ENCODE peak calls at places on chromosomes 6 and 20, in four cellular contexts. Q, A, D and U are unnamed samples.

GRCh38 chr6:97423190-97423589 is 140.2 kb upstream of the MMS22L start:
- ATAC-seq in Q (no peak), D (no peak), A (no peak), U (no peak)

GRCh38 chr6:133701633-133702331 is 187.1 kb upstream of the TCF21 start:
- ATAC-seq in Q (no peak), A (peak), D (no peak), U (no peak)

GRCh38 chr6:46128476-46128875 is 1.3 kb upstream of the ENPP4 start:
- ATAC-seq in Q (no peak), D (no peak), A (no peak), U (no peak)

GRCh38 chr20:1101533-1101932 is 16.9 kb upstream of the PSMF1 start:
- ATAC-seq in Q (no peak), D (no peak), A (no peak), U (no peak)

GRCh38 chr6:21836772-21837460 is 243.4 kb downstream of the SOX4 start:
- ATAC-seq in D (no peak), A (no peak), Q (no peak), U (no peak)

GRCh38 chr6:129818251-129818650 is 42.9 kb downstream of the TMEM244 start:
- ATAC-seq in D (no peak), Q (no peak), A (no peak), U (no peak)

GRCh38 chr6:126337323-126337722 is 2.6 kb upstream of the CENPW start:
- ATAC-seq in Q (no peak), D (no peak), A (no peak), U (peak)

GRCh38 chr6:46949662-46950280 is 28.0 kb upstream of the ADGRF5 start:
- ATAC-seq in A (peak), D (no peak), Q (no peak), U (peak)

GRCh38 chr20:17562804-17563305 is 7.0 kb upstream of the DSTN start:
- ATAC-seq in Q (no peak), A (peak), D (no peak), U (peak)

GRCh38 chr6:25660512-25660911 is 8.5 kb downstream of the SCGN start:
- ATAC-seq in D (peak), Q (peak), A (peak), U (no peak)

GRCh38 chr6:109255946-109256628 is 126.2 kb downstream of the CD164 start:
- ATAC-seq in Q (no peak), A (no peak), D (no peak), U (no peak)

GRCh38 chr6:73738367-73739028 is 42.5 kb downstream of the CD109 start:
- ATAC-seq in Q (no peak), A (no peak), D (no peak), U (no peak)

GRCh38 chr6:126477678-126478077 is 137.8 kb downstream of the CENPW start:
- ATAC-seq in Q (no peak), A (no peak), D (no peak), U (no peak)

GRCh38 chr6:44179072-44179536 is 20.5 kb downstream of the CAPN11 start:
- ATAC-seq in A (no peak), Q (no peak), D (peak), U (no peak)

DNA sequence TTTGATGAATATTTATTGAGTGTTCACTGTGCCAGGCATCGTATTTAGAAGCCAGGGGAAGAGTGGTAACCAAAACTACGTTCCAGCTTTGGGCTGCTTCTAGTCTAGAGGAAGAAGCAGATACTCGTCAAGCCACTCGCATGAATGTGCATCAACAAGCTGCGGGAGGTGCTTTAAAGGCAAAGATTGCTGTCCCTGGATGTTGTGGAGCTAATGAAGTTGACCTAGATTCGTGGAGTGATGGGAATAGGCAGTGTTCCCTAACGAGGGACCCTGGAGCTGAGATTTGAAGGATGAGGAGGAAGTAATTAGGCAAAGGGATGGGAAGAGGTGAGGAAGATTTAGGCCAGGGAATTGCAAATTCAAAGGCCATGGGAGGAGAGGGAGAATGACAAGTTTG is 118.9 kb downstream of the TMEM170B start:
- ATAC-seq in D (no peak), A (no peak), Q (no peak), U (no peak)
- H3K27ac ChIP-seq in D (peak), A (no peak), Q (no peak), U (peak)

GRCh38 chr6:12017876-12018401 is 5.8 kb downstream of the HIVEP1 start:
- ATAC-seq in Q (no peak), A (no peak), D (no peak), U (no peak)

GRCh38 chr6:12020187-12020791 is 8.2 kb downstream of the HIVEP1 start:
- ATAC-seq in D (no peak), Q (no peak), A (no peak), U (no peak)

GRCh38 chr6:12014873-12015149 is 2.7 kb downstream of the HIVEP1 start:
- ATAC-seq in Q (no peak), A (no peak), D (no peak), U (no peak)

GRCh38 chr6:12014027-12014872 is 2.1 kb downstream of the HIVEP1 start:
- ATAC-seq in A (no peak), D (no peak), Q (no peak), U (no peak)

DNA sequence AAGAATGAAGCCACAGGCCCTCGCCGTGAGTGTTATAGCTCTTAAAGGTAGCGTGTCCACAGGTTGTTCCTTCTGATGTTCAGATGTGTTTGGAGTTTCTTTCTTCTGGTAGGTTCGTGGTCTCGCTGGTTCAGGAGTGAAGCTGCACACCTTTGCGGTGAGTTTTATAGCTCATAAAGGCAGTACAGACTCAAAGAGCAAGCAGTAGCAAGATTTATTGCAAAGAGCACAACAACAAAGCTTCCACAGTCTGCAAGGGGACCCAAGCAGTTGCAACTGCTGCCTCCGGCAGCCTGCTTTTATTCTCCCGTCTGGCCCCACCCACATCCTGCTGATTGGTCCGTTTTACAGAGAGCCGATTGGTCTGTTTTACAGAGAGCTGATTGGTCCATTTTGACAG is 5.2 kb downstream of the HIVEP1 start:
- ATAC-seq in A (no peak), D (no peak), Q (no peak), U (no peak)
- TF ChIP-seq POLR2A in A (no peak), D (no peak), Q (no peak), U (no peak)

GRCh38 chr6:20698675-20699074 is 164.4 kb downstream of the CDKAL1 start:
- ATAC-seq in Q (no peak), A (no peak), D (no peak), U (no peak)
- H3K27ac ChIP-seq in Q (no peak), A (no peak), D (no peak), U (no peak)

DNA sequence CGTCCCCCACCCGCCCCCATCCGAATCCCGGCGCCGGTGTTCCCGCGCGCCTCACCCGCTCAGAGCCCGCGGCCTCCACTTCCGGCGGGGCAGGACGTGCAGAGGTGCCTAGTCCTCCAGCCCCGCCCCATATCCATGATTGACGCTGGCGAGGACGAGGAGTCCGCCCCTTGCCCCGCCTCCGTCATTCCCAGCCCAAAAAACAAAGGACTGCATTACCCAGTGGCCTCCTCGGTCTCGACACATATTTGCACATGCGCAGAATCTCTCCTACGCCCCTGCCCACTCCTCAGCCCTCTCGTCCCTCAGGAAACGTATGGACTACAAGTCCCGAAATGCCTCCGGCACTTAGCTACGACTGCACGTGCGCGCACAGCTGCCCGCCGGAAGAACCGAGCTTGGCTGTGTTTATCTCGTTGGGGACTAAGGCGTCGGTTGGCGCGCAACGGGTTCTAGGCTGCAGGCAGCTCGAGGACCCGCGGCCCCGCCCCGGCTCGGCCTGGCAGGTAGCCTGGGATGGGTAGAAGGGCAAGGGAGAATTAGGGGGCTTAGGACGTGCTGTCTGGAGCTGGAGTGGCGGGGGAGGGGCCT is at the start of the genes KLHDC3 and MEA1:
- ATAC-seq in Q (peak), A (peak), D (peak), U (peak)
- TF ChIP-seq POLR2A in Q (peak), A (peak), D (peak), U (peak)